ENCODE peak calls at places on chromosomes 5 and 9, in seven cellular contexts. K is spleen; N is naive thymus-derived CD4-positive, alpha-beta T cell; X is ovary; W is tibial artery; F is CD4-positive, alpha-beta T cell; P is mesenchymal stem cell. D is an unnamed sample.
A peak's percentile ranks its signal among the peaks of the same experiment; 100 is the strongest.

GRCh38 chr5:61177716-61178115 is 15.4 kb upstream of the SMIM15 start:
- DNase-seq in K (no peak), N (no peak), X (no peak), W (no peak), F (no peak), P (no peak), D (no peak)

GRCh38 chr5:82106806-82107205 is 135.0 kb downstream of the ATG10 start:
- DNase-seq in K (no peak), N (no peak), X (no peak), W (no peak), F (no peak), P (peak; percentile 3), D (no peak)

GRCh38 chr9:33138768-33139167 is 28.4 kb downstream of the B4GALT1 start:
- DNase-seq in K (peak; percentile 72), N (no peak), X (no peak), W (peak; percentile 58), F (no peak), P (no peak), D (no peak)

GRCh38 chr9:127698985-127699670 is 7.7 kb upstream of the CFAP157 start:
- DNase-seq in K (peak; percentile 96), N (peak; percentile 77), X (peak; percentile 95), W (peak; percentile 99), F (peak; percentile 67), P (peak; percentile 94), D (peak; percentile 98)

GRCh38 chr5:124438390-124439380 is 307.8 kb downstream of the ZNF608 start:
- DNase-seq in K (no peak), N (no peak), X (no peak), W (no peak), F (no peak), P (no peak), D (no peak)

GRCh38 chr5:108193021-108193795 is 188.7 kb downstream of the FBXL17 start:
- DNase-seq in K (no peak), N (no peak), X (no peak), W (no peak), F (no peak), P (peak; percentile 49), D (no peak)

GRCh38 chr5:124790261-124790894 is 43.9 kb upstream of the ZNF608 start:
- DNase-seq in K (no peak), N (no peak), X (no peak), W (no peak), F (no peak), P (peak; percentile 33), D (no peak)

GRCh38 chr5:37837101-37838032 is 2.5 kb downstream of the GDNF start:
- DNase-seq in K (peak; percentile 84), N (peak; percentile 8), X (peak; percentile 83), W (peak; percentile 78), F (no peak), P (peak; percentile 81), D (peak; percentile 61)

GRCh38 chr5:114311943-114312342 is 49.9 kb upstream of the KCNN2 start:
- DNase-seq in K (no peak), N (no peak), X (no peak), W (no peak), F (no peak), P (no peak), D (no peak)

GRCh38 chr9:133647148-133647547 is 11.0 kb downstream of the DBH start:
- DNase-seq in K (no peak), N (peak; percentile 26), X (no peak), W (no peak), F (no peak), P (no peak), D (no peak)

GRCh38 chr5:139394123-139394653 is 716 bp downstream of the PROB1 start:
- DNase-seq in K (peak; percentile 92), N (no peak), X (no peak), W (no peak), F (peak; percentile 51), P (peak; percentile 64), D (no peak)

GRCh38 chr9:36718612-36719011 is 145.9 kb downstream of the MELK start:
- DNase-seq in K (no peak), N (no peak), X (no peak), W (no peak), F (no peak), P (no peak), D (no peak)

DNA sequence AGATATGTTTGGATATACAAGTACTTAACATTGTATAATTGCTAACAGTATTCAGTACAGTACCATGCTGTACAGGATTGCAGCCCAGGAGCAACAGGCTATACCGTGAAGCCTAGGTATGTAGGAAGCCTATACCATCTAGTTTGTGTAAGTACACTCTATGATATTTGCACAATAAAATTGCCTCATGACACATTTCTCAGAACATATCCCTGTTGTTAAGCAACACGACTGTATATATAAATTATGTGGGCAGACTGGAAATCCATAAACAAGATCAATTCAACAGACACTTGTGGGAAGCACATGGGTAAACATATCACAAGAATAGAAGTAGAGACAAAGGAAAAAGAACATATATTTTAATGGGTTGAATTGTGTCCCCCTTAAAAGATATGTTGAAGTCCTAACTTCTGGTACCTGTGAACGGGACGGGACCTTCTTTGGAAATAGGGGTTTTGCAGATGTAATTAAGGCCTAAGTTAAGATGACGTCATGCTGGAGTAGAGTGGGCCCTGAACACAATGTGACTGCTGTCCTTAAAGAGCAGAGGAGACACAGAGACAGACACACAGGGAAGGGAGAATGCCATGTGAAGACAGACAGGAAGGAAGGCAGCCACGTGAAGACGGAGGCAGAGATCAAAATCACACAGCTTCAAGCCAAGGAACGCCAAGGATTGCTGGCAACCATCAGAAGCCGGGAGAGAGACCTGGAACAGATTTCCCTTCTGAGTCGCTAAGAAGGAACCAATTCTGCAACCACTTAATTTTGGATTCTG is 76.3 kb downstream of the SCAI start:
- DNase-seq in K (no peak), N (no peak), X (no peak), W (no peak), F (no peak), P (peak; percentile 59), D (no peak)
- H3K27ac ChIP-seq in K (no peak overlapping the region), N (no peak overlapping the region), X (no peak overlapping the region), W (peak overlapping the region; percentile 25), F (no peak overlapping the region), P (no peak overlapping the region), D (no peak overlapping the region)

GRCh38 chr5:119243888-119244287 is 111.9 kb upstream of the TNFAIP8 start:
- DNase-seq in K (no peak), N (no peak), X (no peak), W (no peak), F (no peak), P (no peak), D (no peak)
- H3K27me3 ChIP-seq in K (no peaks in the 10 kb centered on the region), N (no peaks in the 10 kb centered on the region), X (no peaks in the 10 kb centered on the region), W (no peaks in the 10 kb centered on the region), F (no peaks in the 10 kb centered on the region), P (no peaks in the 10 kb centered on the region), D (no peaks in the 10 kb centered on the region)

GRCh38 chr9:136804509-136805206 is 3.1 kb upstream of the RABL6 start:
- DNase-seq in K (no peak), N (no peak), X (peak; percentile 41), W (no peak), F (no peak), P (no peak), D (no peak)

GRCh38 chr9:136799854-136800657 is 3.9 kb downstream of the CCDC183 start:
- DNase-seq in K (peak; percentile 95), N (peak; percentile 80), X (peak; percentile 91), W (no peak), F (peak; percentile 91), P (peak; percentile 76), D (peak; percentile 90)

GRCh38 chr9:136805207-136805740 is 2.5 kb upstream of the RABL6 start:
- DNase-seq in K (no peak), N (no peak), X (no peak), W (no peak), F (no peak), P (no peak), D (no peak)

GRCh38 chr9:136803551-136804508 is 3.9 kb upstream of the RABL6 start:
- DNase-seq in K (no peak), N (no peak), X (no peak), W (no peak), F (no peak), P (no peak), D (no peak)

GRCh38 chr9:136802321-136802720 is 5.4 kb upstream of the RABL6 start:
- DNase-seq in K (no peak), N (no peak), X (no peak), W (no peak), F (no peak), P (no peak), D (no peak)
- H3K27ac ChIP-seq in K (no peak overlapping the region), N (no peak overlapping the region), X (no peak overlapping the region), W (no peak overlapping the region), F (no peak overlapping the region), P (no peak overlapping the region), D (no peak overlapping the region)

GRCh38 chr5:167950126-167950721 is 341.2 kb upstream of the WWC1 start:
- DNase-seq in K (no peak), N (no peak), X (no peak), W (no peak), F (no peak), P (peak; percentile 58), D (no peak)

GRCh38 chr5:167951121-167951520 is 340.3 kb upstream of the WWC1 start:
- DNase-seq in K (no peak), N (no peak), X (no peak), W (no peak), F (no peak), P (no peak), D (no peak)

GRCh38 chr5:167952278-167952990 is 339.0 kb upstream of the WWC1 start:
- DNase-seq in K (no peak), N (no peak), X (no peak), W (no peak), F (no peak), P (no peak), D (no peak)

GRCh38 chr5:167947312-167947711 is 344.1 kb upstream of the WWC1 start:
- DNase-seq in K (no peak), N (no peak), X (no peak), W (no peak), F (no peak), P (no peak), D (no peak)

DNA sequence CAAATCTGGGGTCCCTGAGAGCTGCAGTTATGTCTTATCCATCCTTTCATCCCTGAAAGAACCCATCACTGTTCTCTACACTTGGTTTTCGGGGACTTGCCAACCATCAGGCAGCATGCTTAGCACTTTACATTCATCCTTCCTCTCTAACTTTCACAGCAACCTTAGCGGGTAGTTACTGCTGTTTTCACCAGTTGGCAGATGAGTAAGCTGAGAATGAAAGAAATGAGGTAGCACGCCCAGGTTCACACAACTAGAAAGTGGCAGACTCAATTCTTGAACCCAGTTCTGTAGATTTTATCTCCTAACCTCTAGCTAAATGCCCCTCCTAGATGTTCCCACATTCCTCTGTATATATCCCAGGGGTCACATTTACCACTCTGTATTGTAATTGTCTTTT is 342.0 kb upstream of the WWC1 start:
- DNase-seq in K (no peak), N (no peak), X (no peak), W (no peak), F (no peak), P (no peak), D (no peak)
- H3K27me3 ChIP-seq in K (no peaks in the 10 kb centered on the region), N (no peaks in the 10 kb centered on the region), X (no peaks in the 10 kb centered on the region), W (no peaks in the 10 kb centered on the region), F (no peaks in the 10 kb centered on the region), P (no peaks in the 10 kb centered on the region), D (no peaks in the 10 kb centered on the region)

GRCh38 chr5:163758283-163758711 is 252.9 kb downstream of the MAT2B start:
- DNase-seq in K (no peak), N (no peak), X (no peak), W (no peak), F (no peak), P (peak; percentile 1), D (no peak)
- H3K27ac ChIP-seq in K (no peak overlapping the region), N (no peak overlapping the region), X (no peak overlapping the region), W (no peak overlapping the region), F (no peak overlapping the region), P (no peak overlapping the region), D (no peak overlapping the region)

D was measured in lung.